ENCODE peak calls at places on chromosome 10, in ten cellular contexts. Y, S, Z, J, L, P, G, C, I and R are unnamed samples.

GRCh38 chr10:17655567-17656146 is 11.7 kb downstream of the STAM start:
- ATAC-seq in Y (no peak), S (no peak), Z (no peak), J (peak), L (no peak), P (no peak), G (peak), C (peak), I (peak), R (peak)

GRCh38 chr10:13000431-13000830 is 1.1 kb downstream of the CCDC3 start:
- ATAC-seq in Y (no peak), S (no peak), Z (no peak), J (no peak), L (peak), P (no peak), G (no peak), C (no peak), I (no peak), R (no peak)

GRCh38 chr10:89302628-89303027 is 782 bp downstream of the IFIT2 start:
- ATAC-seq in Y (no peak), S (peak), Z (no peak), J (no peak), L (peak), P (no peak), G (no peak), C (no peak), I (no peak), R (peak)

GRCh38 chr10:6202098-6202683 is 541 bp upstream of the PFKFB3 start:
- ATAC-seq in Y (peak), S (peak), Z (peak), J (no peak), L (peak), P (peak), G (peak), C (no peak), I (peak), R (peak)

GRCh38 chr10:6035101-6035834 is 26.9 kb downstream of the IL2RA start:
- ATAC-seq in Y (no peak), S (no peak), Z (no peak), J (peak), L (no peak), P (no peak), G (peak), C (peak), I (no peak), R (no peak)

GRCh38 chr10:103660364-103661197 is 167.1 kb downstream of the NEURL1 start:
- ATAC-seq in Y (peak), S (peak), Z (peak), J (peak), L (peak), P (peak), G (peak), C (peak), I (no peak), R (peak)

GRCh38 chr10:33334170-33334838 is at the start of gene NRP1:
- ATAC-seq in Y (peak), S (no peak), Z (peak), J (peak), L (no peak), P (peak), G (peak), C (peak), I (peak), R (peak)

GRCh38 chr10:86690231-86690630 is 21.9 kb downstream of the LDB3 start:
- ATAC-seq in Y (peak), S (peak), Z (no peak), J (no peak), L (no peak), P (no peak), G (no peak), C (no peak), I (no peak), R (no peak)

GRCh38 chr10:83991986-83992753 is 147.1 kb upstream of the GHITM start:
- ATAC-seq in Y (no peak), S (no peak), Z (no peak), J (peak), L (peak), P (no peak), G (no peak), C (no peak), I (peak), R (no peak)

GRCh38 chr10:17847586-17848296 is 38.6 kb downstream of the MRC1 start:
- ATAC-seq in Y (peak), S (no peak), Z (peak), J (peak), L (peak), P (no peak), G (no peak), C (peak), I (peak), R (peak)

GRCh38 chr10:14386202-14386593 is 55.5 kb upstream of the FRMD4A start:
- ATAC-seq in Y (no peak), S (no peak), Z (no peak), J (peak), L (no peak), P (no peak), G (peak), C (peak), I (no peak), R (no peak)

GRCh38 chr10:86775056-86775858 is 18.8 kb downstream of the BMPR1A start:
- ATAC-seq in Y (no peak), S (peak), Z (no peak), J (peak), L (peak), P (no peak), G (no peak), C (peak), I (no peak), R (peak)

GRCh38 chr10:88851706-88852105 is at the start of gene ANKRD22:
- ATAC-seq in Y (no peak), S (peak), Z (no peak), J (no peak), L (no peak), P (no peak), G (no peak), C (no peak), I (peak), R (peak)

GRCh38 chr10:89663144-89663543 is 18.1 kb upstream of the PANK1 start:
- ATAC-seq in Y (no peak), S (peak), Z (no peak), J (no peak), L (no peak), P (no peak), G (no peak), C (no peak), I (no peak), R (no peak)

GRCh38 chr10:75884808-75885207 is 453.4 kb downstream of the LRMDA start:
- ATAC-seq in Y (no peak), S (no peak), Z (no peak), J (peak), L (no peak), P (no peak), G (no peak), C (no peak), I (no peak), R (no peak)

GRCh38 chr10:34814228-34815173 is 595 bp downstream of the PARD3 start:
- ATAC-seq in Y (no peak), S (peak), Z (no peak), J (no peak), L (peak), P (peak), G (peak), C (peak), I (peak), R (peak)

GRCh38 chr10:76297787-76298281 is 866.4 kb downstream of the LRMDA start:
- ATAC-seq in Y (no peak), S (no peak), Z (no peak), J (no peak), L (peak), P (no peak), G (no peak), C (no peak), I (no peak), R (no peak)

GRCh38 chr10:123857616-123858015 is 34.0 kb downstream of the CPXM2 start:
- ATAC-seq in Y (no peak), S (no peak), Z (no peak), J (no peak), L (no peak), P (peak), G (no peak), C (no peak), I (peak), R (no peak)

GRCh38 chr10:128324058-128324457 is 197.8 kb upstream of the MKI67 start:
- ATAC-seq in Y (no peak), S (peak), Z (no peak), J (no peak), L (peak), P (no peak), G (peak), C (no peak), I (peak), R (no peak)

GRCh38 chr10:7258948-7259523 is 151.8 kb downstream of the SFMBT2 start:
- ATAC-seq in Y (no peak), S (peak), Z (peak), J (peak), L (no peak), P (no peak), G (peak), C (peak), I (no peak), R (no peak)

GRCh38 chr10:31321396-31321941 is 2.5 kb downstream of the ZEB1 start:
- ATAC-seq in Y (peak), S (no peak), Z (no peak), J (no peak), L (no peak), P (no peak), G (no peak), C (no peak), I (no peak), R (no peak)

GRCh38 chr10:20503186-20503585 is 393.9 kb downstream of the NEBL start:
- ATAC-seq in Y (no peak), S (no peak), Z (no peak), J (no peak), L (no peak), P (no peak), G (no peak), C (no peak), I (no peak), R (no peak)

GRCh38 chr10:22912763-22913389 is 15.0 kb upstream of the ARMC3 start:
- ATAC-seq in Y (no peak), S (no peak), Z (peak), J (no peak), L (no peak), P (no peak), G (no peak), C (no peak), I (no peak), R (no peak)

GRCh38 chr10:43083764-43084163 is 6.9 kb downstream of the RET start:
- ATAC-seq in Y (no peak), S (no peak), Z (no peak), J (no peak), L (no peak), P (no peak), G (peak), C (no peak), I (no peak), R (no peak)

GRCh38 chr10:119336599-119336998 is 129.2 kb downstream of the GRK5 start:
- ATAC-seq in Y (peak), S (peak), Z (no peak), J (no peak), L (no peak), P (no peak), G (no peak), C (no peak), I (no peak), R (no peak)

GRCh38 chr10:124175701-124176100 is 82.3 kb upstream of the CHST15 start:
- ATAC-seq in Y (no peak), S (no peak), Z (no peak), J (peak), L (no peak), P (no peak), G (peak), C (peak), I (no peak), R (no peak)

GRCh38 chr10:1148855-1149620 is 92.9 kb downstream of the WDR37 start:
- ATAC-seq in Y (no peak), S (no peak), Z (no peak), J (no peak), L (no peak), P (no peak), G (no peak), C (no peak), I (no peak), R (no peak)